ENCODE peak calls at places on chromosome 2, in eight cellular contexts. One of them, this sample, is unnamed.

GRCh38 chr2:205700331-205701132 is 18.2 kb downstream of the NRP2 start:
- DNase-seq in foreskin fibroblast: peak
- DNase-seq in AG09309: no peak
- DNase-seq in endothelial cell: no peak
- DNase-seq in Panc1: peak
- DNase-seq in IMR-90: peak
- DNase-seq in nephron progenitor cell: no peak
- DNase-seq in thyroid gland: no peak
- DNase-seq in this sample: no peak

GRCh38 chr2:23760746-23761145 is 166.2 kb downstream of the ATAD2B start:
- DNase-seq in Panc1: no peak
- DNase-seq in foreskin fibroblast: peak
- DNase-seq in nephron progenitor cell: no peak
- DNase-seq in AG09309: no peak
- DNase-seq in thyroid gland: no peak
- DNase-seq in endothelial cell: no peak
- DNase-seq in IMR-90: peak
- DNase-seq in this sample: no peak

GRCh38 chr2:241909769-241910168 is 40.2 kb downstream of the RTP5 start:
- DNase-seq in thyroid gland: no peak
- DNase-seq in IMR-90: no peak
- DNase-seq in Panc1: no peak
- DNase-seq in endothelial cell: no peak
- DNase-seq in nephron progenitor cell: no peak
- DNase-seq in AG09309: no peak
- DNase-seq in foreskin fibroblast: no peak
- DNase-seq in this sample: no peak

GRCh38 chr2:76197842-76198448 is 487.2 kb upstream of the GCFC2 start:
- DNase-seq in Panc1: peak
- DNase-seq in AG09309: no peak
- DNase-seq in thyroid gland: peak
- DNase-seq in endothelial cell: peak
- DNase-seq in foreskin fibroblast: peak
- DNase-seq in nephron progenitor cell: peak
- DNase-seq in IMR-90: peak
- DNase-seq in this sample: no peak

GRCh38 chr2:7825591-7826312 is 856.1 kb upstream of the ID2 start:
- DNase-seq in thyroid gland: peak
- DNase-seq in Panc1: no peak
- DNase-seq in foreskin fibroblast: no peak
- DNase-seq in endothelial cell: no peak
- DNase-seq in nephron progenitor cell: no peak
- DNase-seq in AG09309: no peak
- DNase-seq in IMR-90: peak
- DNase-seq in this sample: no peak

GRCh38 chr2:37619230-37619956 is 52.0 kb downstream of the CDC42EP3 start:
- DNase-seq in thyroid gland: no peak
- DNase-seq in nephron progenitor cell: no peak
- DNase-seq in endothelial cell: no peak
- DNase-seq in foreskin fibroblast: no peak
- DNase-seq in Panc1: no peak
- DNase-seq in AG09309: no peak
- DNase-seq in IMR-90: no peak
- DNase-seq in this sample: no peak

GRCh38 chr2:174510583-174511189 is 23.9 kb upstream of the GPR155 start:
- DNase-seq in AG09309: no peak
- DNase-seq in IMR-90: peak
- DNase-seq in Panc1: no peak
- DNase-seq in foreskin fibroblast: peak
- DNase-seq in thyroid gland: no peak
- DNase-seq in endothelial cell: no peak
- DNase-seq in nephron progenitor cell: no peak
- DNase-seq in this sample: no peak

GRCh38 chr2:208406474-208407451 is at the start of gene PTH2R:
- DNase-seq in nephron progenitor cell: peak
- DNase-seq in IMR-90: no peak
- DNase-seq in AG09309: no peak
- DNase-seq in foreskin fibroblast: peak
- DNase-seq in endothelial cell: peak
- DNase-seq in thyroid gland: peak
- DNase-seq in Panc1: no peak
- DNase-seq in this sample: no peak

GRCh38 chr2:68366083-68366560 is 1.0 kb downstream of the PLEK start:
- DNase-seq in thyroid gland: no peak
- DNase-seq in Panc1: no peak
- DNase-seq in nephron progenitor cell: no peak
- DNase-seq in IMR-90: no peak
- DNase-seq in foreskin fibroblast: no peak
- DNase-seq in AG09309: no peak
- DNase-seq in endothelial cell: no peak
- DNase-seq in this sample: no peak

GRCh38 chr2:229825476-229825875 is 96.3 kb downstream of the TRIP12 start:
- DNase-seq in endothelial cell: no peak
- DNase-seq in Panc1: no peak
- DNase-seq in AG09309: no peak
- DNase-seq in thyroid gland: no peak
- DNase-seq in foreskin fibroblast: no peak
- DNase-seq in nephron progenitor cell: no peak
- DNase-seq in IMR-90: no peak
- DNase-seq in this sample: no peak

GRCh38 chr2:236858661-236859060 is 227.0 kb upstream of the COPS8 start:
- DNase-seq in Panc1: no peak
- DNase-seq in AG09309: no peak
- DNase-seq in foreskin fibroblast: no peak
- DNase-seq in endothelial cell: no peak
- DNase-seq in nephron progenitor cell: no peak
- DNase-seq in IMR-90: peak
- DNase-seq in thyroid gland: no peak
- DNase-seq in this sample: no peak

GRCh38 chr2:174333502-174334277 is 1.1 kb upstream of the SP9 start:
- DNase-seq in AG09309: no peak
- DNase-seq in thyroid gland: no peak
- DNase-seq in Panc1: no peak
- DNase-seq in IMR-90: no peak
- DNase-seq in nephron progenitor cell: peak
- DNase-seq in foreskin fibroblast: no peak
- DNase-seq in endothelial cell: peak
- DNase-seq in this sample: no peak

GRCh38 chr2:215293879-215294278 is 18.0 kb upstream of the ATIC start:
- DNase-seq in nephron progenitor cell: no peak
- DNase-seq in Panc1: no peak
- DNase-seq in endothelial cell: no peak
- DNase-seq in thyroid gland: no peak
- DNase-seq in AG09309: no peak
- DNase-seq in IMR-90: no peak
- DNase-seq in foreskin fibroblast: no peak
- DNase-seq in this sample: no peak

GRCh38 chr2:66528974-66529724 is 94.2 kb downstream of the MEIS1 start:
- DNase-seq in foreskin fibroblast: no peak
- DNase-seq in thyroid gland: no peak
- DNase-seq in nephron progenitor cell: no peak
- DNase-seq in endothelial cell: no peak
- DNase-seq in IMR-90: no peak
- DNase-seq in AG09309: no peak
- DNase-seq in Panc1: no peak
- DNase-seq in this sample: no peak

GRCh38 chr2:134009440-134009839 is 244.4 kb upstream of the MGAT5 start:
- DNase-seq in IMR-90: no peak
- DNase-seq in foreskin fibroblast: no peak
- DNase-seq in nephron progenitor cell: no peak
- DNase-seq in endothelial cell: no peak
- DNase-seq in Panc1: no peak
- DNase-seq in thyroid gland: no peak
- DNase-seq in AG09309: no peak
- DNase-seq in this sample: no peak

GRCh38 chr2:102547462-102547861 is 71.9 kb upstream of the SLC9A2 start:
- DNase-seq in endothelial cell: no peak
- DNase-seq in Panc1: no peak
- DNase-seq in thyroid gland: no peak
- DNase-seq in nephron progenitor cell: no peak
- DNase-seq in AG09309: no peak
- DNase-seq in IMR-90: no peak
- DNase-seq in foreskin fibroblast: no peak
- DNase-seq in this sample: no peak

GRCh38 chr2:144183744-144184143 is 336.2 kb downstream of the ZEB2 start:
- DNase-seq in Panc1: no peak
- DNase-seq in foreskin fibroblast: peak
- DNase-seq in endothelial cell: peak
- DNase-seq in nephron progenitor cell: no peak
- DNase-seq in IMR-90: peak
- DNase-seq in AG09309: peak
- DNase-seq in thyroid gland: peak
- DNase-seq in this sample: peak
- TF ChIP-seq CTCF in Panc1: no peak
- TF ChIP-seq CTCF in foreskin fibroblast: no peak
- TF ChIP-seq CTCF in endothelial cell: no peak
- TF ChIP-seq CTCF in nephron progenitor cell: no peak
- TF ChIP-seq CTCF in IMR-90: no peak
- TF ChIP-seq CTCF in AG09309: no peak
- TF ChIP-seq CTCF in thyroid gland: no peak
- TF ChIP-seq CTCF in this sample: no peak

DNA sequence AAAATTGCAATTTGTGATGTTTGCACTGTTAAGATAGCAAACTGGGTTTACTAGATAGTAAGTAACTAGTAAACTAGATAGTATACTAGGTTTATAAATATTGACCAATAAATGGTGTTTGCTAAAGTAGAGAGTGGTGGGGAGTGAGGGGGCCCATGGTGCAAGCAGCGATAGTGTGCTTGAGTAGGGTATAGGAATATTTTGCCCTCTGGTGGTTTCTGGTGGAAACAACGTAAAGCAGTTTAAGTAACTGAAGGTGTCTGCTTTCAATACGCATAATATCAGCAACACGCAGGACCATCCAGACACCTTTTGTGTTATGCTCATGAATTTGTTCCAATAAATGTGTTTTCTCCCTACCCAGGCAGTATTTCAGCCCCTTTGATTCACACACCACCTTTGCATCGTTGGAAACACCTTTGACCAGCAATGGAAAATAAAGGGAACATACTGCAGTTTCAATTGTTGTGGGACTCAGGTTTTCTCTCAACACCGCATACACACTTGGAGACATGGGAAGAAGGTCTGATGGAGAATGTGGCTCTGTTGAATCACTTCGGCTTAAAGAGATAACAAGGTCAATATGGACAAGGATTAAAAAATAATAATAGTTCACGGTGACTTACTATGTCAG is 16.7 kb upstream of the STAT1 start:
- DNase-seq in foreskin fibroblast: peak
- DNase-seq in nephron progenitor cell: peak
- DNase-seq in endothelial cell: peak
- DNase-seq in AG09309: no peak
- DNase-seq in IMR-90: peak
- DNase-seq in thyroid gland: peak
- DNase-seq in Panc1: no peak
- DNase-seq in this sample: no peak
- TF ChIP-seq CTCF in foreskin fibroblast: peak
- TF ChIP-seq CTCF in nephron progenitor cell: peak
- TF ChIP-seq CTCF in endothelial cell: peak
- TF ChIP-seq CTCF in AG09309: peak
- TF ChIP-seq CTCF in IMR-90: peak
- TF ChIP-seq CTCF in thyroid gland: peak
- TF ChIP-seq CTCF in Panc1: peak
- TF ChIP-seq CTCF in this sample: peak

DNA sequence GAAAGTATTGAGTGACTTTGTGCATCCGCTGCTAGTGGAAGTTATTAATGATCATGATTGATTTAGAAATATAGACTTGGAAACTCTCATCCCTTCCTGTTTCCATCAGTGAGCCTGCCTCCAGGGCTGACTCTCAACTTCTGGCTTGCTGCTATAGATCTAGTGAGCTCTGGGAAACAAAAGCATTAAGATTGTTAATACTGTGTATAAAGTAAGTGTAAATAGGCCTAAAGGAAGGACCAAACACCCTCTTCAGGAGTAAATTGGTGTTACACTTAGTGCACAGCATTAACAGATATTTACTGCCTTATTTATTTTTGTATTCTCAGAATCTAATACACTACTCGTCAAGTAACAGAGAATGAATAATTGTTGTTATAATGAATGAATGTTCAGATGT is 285.6 kb downstream of the THSD7B start:
- DNase-seq in AG09309: no peak
- DNase-seq in IMR-90: no peak
- DNase-seq in endothelial cell: no peak
- DNase-seq in nephron progenitor cell: no peak
- DNase-seq in Panc1: peak
- DNase-seq in thyroid gland: no peak
- DNase-seq in foreskin fibroblast: no peak
- DNase-seq in this sample: no peak
- TF ChIP-seq CTCF in AG09309: no peak
- TF ChIP-seq CTCF in IMR-90: no peak
- TF ChIP-seq CTCF in endothelial cell: peak
- TF ChIP-seq CTCF in nephron progenitor cell: peak
- TF ChIP-seq CTCF in Panc1: peak
- TF ChIP-seq CTCF in thyroid gland: no peak
- TF ChIP-seq CTCF in foreskin fibroblast: no peak
- TF ChIP-seq CTCF in this sample: no peak

GRCh38 chr2:145344076-145344724 is 824.3 kb upstream of the ZEB2 start:
- DNase-seq in nephron progenitor cell: no peak
- DNase-seq in thyroid gland: no peak
- DNase-seq in endothelial cell: no peak
- DNase-seq in Panc1: no peak
- DNase-seq in foreskin fibroblast: peak
- DNase-seq in AG09309: no peak
- DNase-seq in IMR-90: peak
- DNase-seq in this sample: no peak
- TF ChIP-seq CTCF in nephron progenitor cell: no peak
- TF ChIP-seq CTCF in thyroid gland: no peak
- TF ChIP-seq CTCF in endothelial cell: no peak
- TF ChIP-seq CTCF in Panc1: no peak
- TF ChIP-seq CTCF in foreskin fibroblast: no peak
- TF ChIP-seq CTCF in AG09309: no peak
- TF ChIP-seq CTCF in IMR-90: no peak
- TF ChIP-seq CTCF in this sample: no peak

This sample was measured in natural killer cell.